ENCODE peak calls at places on chromosomes 16 and 17, in nine cellular contexts. Z, I, O, X, Y, H, T, A and S are unnamed samples.
A peak's percentile ranks its signal among the peaks of the same experiment; 100 is the strongest.

GRCh38 chr17:48181653-48182052 is 74.1 kb downstream of the SNX11 start:
- DNase-seq in Z (peak; percentile 48), I (no peak), O (peak; percentile 44), X (peak; percentile 44), Y (no peak), H (peak; percentile 100), T (no peak), A (no peak), S (peak; percentile 26)

GRCh38 chr16:28261916-28262315 is 30.4 kb upstream of the SBK1 start:
- DNase-seq in Z (no peak), I (no peak), O (no peak), X (no peak), Y (no peak), H (peak; percentile 5), T (no peak), A (no peak), S (no peak)

GRCh38 chr16:2163211-2163881 is 7.8 kb downstream of the TRAF7 start:
- DNase-seq in Z (no peak), I (no peak), O (peak; percentile 89), X (no peak), Y (no peak), H (no peak), T (no peak), A (no peak), S (no peak)

GRCh38 chr17:5031365-5032082 is 3.7 kb downstream of the SLC52A1 start:
- DNase-seq in Z (peak; percentile 38), I (peak; percentile 78), O (peak; percentile 71), X (peak; percentile 85), Y (peak; percentile 71), H (peak; percentile 57), T (peak; percentile 81), A (peak; percentile 12), S (peak; percentile 67)

GRCh38 chr16:81711609-81712329 is 67.3 kb upstream of the PLCG2 start:
- DNase-seq in Z (peak; percentile 94), I (no peak), O (peak; percentile 46), X (peak; percentile 49), Y (no peak), H (no peak), T (no peak), A (no peak), S (peak; percentile 92)

GRCh38 chr17:82249896-82250581 is 21.2 kb downstream of the SLC16A3 start:
- DNase-seq in Z (no peak), I (no peak), O (no peak), X (no peak), Y (no peak), H (no peak), T (no peak), A (no peak), S (no peak)

GRCh38 chr17:56699186-56699895 is 105.8 kb downstream of the NOG start:
- DNase-seq in Z (peak; percentile 100), I (no peak), O (peak; percentile 86), X (peak; percentile 51), Y (no peak), H (no peak), T (peak; percentile 58), A (no peak), S (peak; percentile 98)

GRCh38 chr17:5468075-5468473 is 708 bp downstream of the DHX33 start:
- DNase-seq in Z (no peak), I (no peak), O (no peak), X (no peak), Y (no peak), H (no peak), T (no peak), A (no peak), S (no peak)

GRCh38 chr16:12874135-12874534 is 27.3 kb upstream of the SHISA9 start:
- DNase-seq in Z (peak; percentile 79), I (no peak), O (no peak), X (no peak), Y (no peak), H (no peak), T (no peak), A (no peak), S (peak; percentile 78)

GRCh38 chr17:77572851-77573250 is 385.7 kb upstream of the TNRC6C start:
- DNase-seq in Z (no peak), I (no peak), O (no peak), X (no peak), Y (no peak), H (peak; percentile 35), T (no peak), A (no peak), S (no peak)

GRCh38 chr16:31094088-31094423 is 541 bp downstream of the VKORC1 start:
- DNase-seq in Z (no peak), I (no peak), O (peak; percentile 27), X (peak; percentile 32), Y (no peak), H (peak; percentile 36), T (no peak), A (no peak), S (no peak)

GRCh38 chr16:85418978-85419491 is 194.1 kb upstream of the GSE1 start:
- DNase-seq in Z (no peak), I (no peak), O (no peak), X (peak; percentile 28), Y (no peak), H (no peak), T (no peak), A (no peak), S (no peak)

GRCh38 chr17:4872786-4873185 is 26.6 kb upstream of the C17orf107 start:
- DNase-seq in Z (no peak), I (no peak), O (no peak), X (no peak), Y (no peak), H (no peak), T (no peak), A (no peak), S (no peak)

GRCh38 chr17:65537845-65538678 is 23.4 kb downstream of the AXIN2 start:
- DNase-seq in Z (no peak), I (peak; percentile 32), O (no peak), X (no peak), Y (no peak), H (no peak), T (no peak), A (no peak), S (peak; percentile 83)